ENCODE peak calls at places on chromosomes 13 and 19, in ten cellular contexts. K is fibroblast of lung, C is IMR-90, O is right lobe of liver, M is heart right ventricle, U is breast epithelium, Z is left ventricle myocardium inferior, D is tibial artery, Y is heart left ventricle, T is mucosa of descending colon. W is an unnamed sample. For H3K36me3 and H3K4me1, the result is how much of the 10 kb centered on the place peaks cover.

GRCh38 chr13:110116072-110116487 is 190.9 kb downstream of the COL4A1 start:
- DNase-seq in K (peak), C (peak), O (peak), M (peak), U (no peak), Z (peak), D (peak), Y (peak), T (no peak), W (peak)

GRCh38 chr13:99013951-99014350 is 36.1 kb upstream of the DOCK9 start:
- DNase-seq in K (no peak), C (no peak), O (no peak), M (no peak), U (no peak), Z (no peak), D (no peak), Y (no peak), T (no peak), W (no peak)

GRCh38 chr19:46748325-46749109 is 2.3 kb upstream of the STRN4 start:
- DNase-seq in K (peak), C (peak), O (no peak), M (peak), U (no peak), Z (peak), D (peak), Y (no peak), T (no peak), W (peak)

GRCh38 chr19:53007200-53008054 is 6.3 kb upstream of the ERVV-1 start:
- DNase-seq in K (no peak), C (no peak), O (no peak), M (no peak), U (no peak), Z (no peak), D (no peak), Y (no peak), T (no peak), W (no peak)

GRCh38 chr13:35514166-35514565 is 37.7 kb upstream of the MAB21L1 start:
- DNase-seq in K (no peak), C (no peak), O (no peak), M (no peak), U (no peak), Z (no peak), D (no peak), Y (no peak), T (no peak), W (no peak)

GRCh38 chr13:80217614-80218456 is 123.1 kb downstream of the SPRY2 start:
- DNase-seq in K (no peak), C (peak), O (no peak), M (no peak), U (no peak), Z (no peak), D (no peak), Y (no peak), T (no peak), W (no peak)

GRCh38 chr19:3358392-3358918 is 7.9 kb upstream of the NFIC start:
- DNase-seq in K (no peak), C (no peak), O (no peak), M (no peak), U (no peak), Z (no peak), D (no peak), Y (no peak), T (peak), W (no peak)

GRCh38 chr19:35070471-35070870 is 28.9 kb downstream of the HPN start:
- DNase-seq in K (no peak), C (no peak), O (no peak), M (no peak), U (no peak), Z (no peak), D (no peak), Y (no peak), T (no peak), W (no peak)

GRCh38 chr19:7904074-7905020 is 670 bp downstream of the MAP2K7 start:
- DNase-seq in K (no peak), C (no peak), O (peak), M (no peak), U (peak), Z (no peak), D (peak), Y (no peak), T (peak), W (no peak)

GRCh38 chr13:110047511-110047910 is 259.4 kb downstream of the COL4A1 start:
- DNase-seq in K (peak), C (peak), O (peak), M (peak), U (no peak), Z (peak), D (peak), Y (peak), T (no peak), W (no peak)

GRCh38 chr13:22926176-22927007 is 254.4 kb upstream of the SGCG start:
- DNase-seq in K (peak), C (no peak), O (peak), M (peak), U (peak), Z (peak), D (peak), Y (peak), T (peak), W (no peak)

GRCh38 chr19:35248310-35249145 is at the start of gene LSR:
- DNase-seq in K (no peak), C (no peak), O (peak), M (no peak), U (peak), Z (no peak), D (no peak), Y (peak), T (peak), W (peak)

GRCh38 chr13:39956036-39956435 is 300.6 kb downstream of the COG6 start:
- DNase-seq in K (no peak), C (no peak), O (no peak), M (no peak), U (no peak), Z (no peak), D (no peak), Y (no peak), T (no peak), W (peak)

GRCh38 chr13:110869805-110870706 is 44.8 kb downstream of the ANKRD10 start:
- DNase-seq in K (peak), C (peak), O (peak), M (peak), U (peak), Z (peak), D (peak), Y (peak), T (peak), W (no peak)

GRCh38 chr13:38395505-38395803 is 45.8 kb downstream of the UFM1 start:
- DNase-seq in K (no peak), C (no peak), O (no peak), M (no peak), U (no peak), Z (no peak), D (no peak), Y (no peak), T (no peak), W (no peak)

GRCh38 chr13:78630509-78630908 is 27.2 kb upstream of the POU4F1 start:
- DNase-seq in K (no peak), C (no peak), O (no peak), M (no peak), U (no peak), Z (no peak), D (no peak), Y (no peak), T (no peak), W (no peak)

GRCh38 chr13:80881495-80882482 is 540.9 kb upstream of the SPRY2 start:
- DNase-seq in K (peak), C (no peak), O (no peak), M (no peak), U (no peak), Z (no peak), D (no peak), Y (no peak), T (no peak), W (no peak)

GRCh38 chr19:19748249-19748938 is 15.5 kb upstream of the ZNF14 start:
- DNase-seq in K (no peak), C (no peak), O (no peak), M (no peak), U (no peak), Z (no peak), D (no peak), Y (no peak), T (no peak), W (no peak)

GRCh38 chr19:33442706-33443105 is 69.2 kb downstream of the CEBPG start:
- DNase-seq in K (no peak), C (no peak), O (no peak), M (no peak), U (no peak), Z (no peak), D (no peak), Y (no peak), T (no peak), W (no peak)

GRCh38 chr19:29337029-29337428 is 124.1 kb upstream of the UQCRFS1 start:
- DNase-seq in K (no peak), C (no peak), O (no peak), M (no peak), U (no peak), Z (no peak), D (no peak), Y (no peak), T (no peak), W (no peak)

GRCh38 chr19:54162241-54162805 is 2.8 kb upstream of the LENG1 start:
- DNase-seq in K (peak), C (peak), O (peak), M (peak), U (peak), Z (peak), D (peak), Y (peak), T (peak), W (peak)

GRCh38 chr19:40416918-40417713 is 3.9 kb upstream of the PRX start:
- DNase-seq in K (no peak), C (peak), O (peak), M (peak), U (peak), Z (peak), D (peak), Y (peak), T (no peak), W (no peak)

GRCh38 chr19:51632126-51632525 is 1.9 kb upstream of the SIGLEC5 start:
- DNase-seq in K (no peak), C (no peak), O (no peak), M (no peak), U (no peak), Z (no peak), D (no peak), Y (no peak), T (no peak), W (no peak)

GRCh38 chr13:36074659-36075058 is 56.5 kb downstream of the DCLK1 start:
- DNase-seq in K (no peak), C (no peak), O (no peak), M (no peak), U (no peak), Z (no peak), D (no peak), Y (no peak), T (no peak), W (no peak)

GRCh38 chr13:94139393-94139995 is 340.0 kb downstream of the DCT start:
- DNase-seq in K (no peak), C (peak), O (no peak), M (no peak), U (no peak), Z (no peak), D (no peak), Y (no peak), T (no peak), W (no peak)

GRCh38 chr19:1084024-1084868 is 10.9 kb downstream of the POLR2E start:
- DNase-seq in K (no peak), C (no peak), O (no peak), M (no peak), U (no peak), Z (no peak), D (peak), Y (no peak), T (peak), W (no peak)
- H3K36me3 ChIP-seq in K (under half), C (under half), O (under half), M (under half), U (under half), Z (under half), D (under half), Y (under half), T (under half), W (half or more)

GRCh38 chr13:54965881-54966280 is 1937.3 kb downstream of the OLFM4 start:
- DNase-seq in K (peak), C (no peak), O (no peak), M (no peak), U (no peak), Z (no peak), D (no peak), Y (no peak), T (no peak), W (no peak)
- H3K4me1 ChIP-seq in K (under half), C (under half), O (under half), M (under half), U (under half), Z (under half), D (under half), Y (under half), T (under half), W (under half)

DNA sequence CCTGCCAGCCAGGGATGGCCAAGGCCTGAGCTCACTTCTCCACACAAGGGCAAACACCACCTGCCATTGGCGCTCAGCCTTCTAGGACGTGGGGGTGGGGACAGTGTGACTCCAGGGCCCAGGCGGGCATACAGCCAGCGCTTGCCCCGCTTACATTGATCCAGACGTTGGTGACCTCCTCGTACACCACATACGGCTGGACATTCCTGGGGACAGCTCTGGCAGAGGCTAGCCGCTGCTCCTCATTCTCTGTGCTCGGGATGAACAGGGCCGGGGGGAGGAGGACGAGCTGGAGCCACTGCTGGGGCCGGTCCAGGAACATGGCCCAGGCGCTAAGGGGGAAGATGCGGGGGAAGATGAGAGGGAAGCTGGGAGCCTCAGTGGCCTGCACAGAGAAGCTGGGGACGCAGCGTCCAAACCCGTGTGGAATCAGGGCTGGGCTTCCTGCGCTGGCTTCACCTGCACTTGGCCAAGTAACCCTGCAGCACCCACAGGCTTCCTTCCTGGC is 25.1 kb upstream of the MYDGF start:
- DNase-seq in K (no peak), C (no peak), O (peak), M (no peak), U (peak), Z (peak), D (no peak), Y (peak), T (no peak), W (no peak)
- TF ChIP-seq CTCF in K (no peak), C (no peak), O (no peak), M (no peak), U (no peak), Z (no peak), D (no peak), Y (no peak), T (no peak), W (no peak)

DNA sequence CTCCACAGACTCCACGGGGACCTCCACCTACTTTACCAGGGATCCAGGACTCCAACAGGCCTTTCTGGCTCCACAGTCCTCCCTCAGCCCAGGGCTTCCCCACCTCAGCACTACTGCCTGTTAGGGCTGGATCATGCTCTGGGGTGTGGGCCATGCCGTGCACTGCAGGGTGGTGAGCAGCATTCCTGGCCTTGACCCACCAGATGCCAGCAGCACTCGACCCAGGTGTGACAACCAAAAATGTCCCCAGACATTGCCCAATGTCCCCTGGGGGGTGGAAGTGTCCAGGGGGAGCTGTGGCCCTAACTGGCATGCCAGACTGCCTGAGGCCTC is 42.0 kb downstream of the EPS15L1 start:
- DNase-seq in K (no peak), C (no peak), O (no peak), M (no peak), U (no peak), Z (no peak), D (no peak), Y (no peak), T (no peak), W (no peak)
- H3K36me3 ChIP-seq in K (under half), C (under half), O (under half), M (half or more), U (under half), Z (half or more), D (half or more), Y (under half), T (under half), W (under half)

GRCh38 chr13:112738606-112739005 is 48.8 kb downstream of the ATP11A start:
- DNase-seq in K (no peak), C (no peak), O (no peak), M (no peak), U (no peak), Z (no peak), D (no peak), Y (no peak), T (no peak), W (no peak)
- H3K4me1 ChIP-seq in K (under half), C (under half), O (under half), M (half or more), U (under half), Z (half or more), D (under half), Y (under half), T (under half), W (under half)

DNA sequence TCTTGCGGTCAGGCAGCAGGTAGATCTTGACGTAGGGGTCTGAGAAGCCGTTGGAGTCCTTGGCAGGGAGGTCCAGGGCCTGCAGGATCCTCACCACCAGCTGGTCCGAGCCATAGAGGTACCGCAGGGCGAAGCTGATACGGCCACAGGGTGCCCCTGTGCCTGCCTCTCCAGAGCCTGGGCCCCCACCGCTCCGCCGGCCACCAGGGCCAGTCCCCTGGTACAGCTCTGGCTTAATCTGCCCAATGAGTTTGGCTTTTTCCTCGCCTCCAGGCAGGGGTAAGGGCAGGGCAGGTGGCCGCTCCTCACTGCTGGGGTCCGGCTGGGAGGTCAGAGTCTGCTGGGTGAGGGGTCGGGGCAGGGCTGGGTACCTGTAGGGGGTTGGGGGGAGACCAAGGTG is 9.9 kb downstream of the SYT3 start:
- DNase-seq in K (no peak), C (no peak), O (no peak), M (no peak), U (no peak), Z (no peak), D (no peak), Y (no peak), T (no peak), W (no peak)
- TF ChIP-seq CTCF in K (no peak), C (no peak), O (no peak), M (no peak), U (no peak), Z (no peak), D (no peak), Y (no peak), T (no peak), W (no peak)

W was measured in CD8-positive, alpha-beta T cell.